ENCODE peak calls at places on chromosome 1, in nine cellular contexts. A is GM18507; R is aorta; H is DMS 273 treated with DMSO at 0.1 percent for 48 hours; Y is HTR-8/SVneo; U is T-helper 1 cell; C is activated naive CD4-positive, alpha-beta T cell; G is gastrocnemius medialis; N is GM19239. Z is an unnamed sample.

GRCh38 chr1:12180315-12180714 is 13.5 kb downstream of the TNFRSF1B start:
- DNase-seq in A (no peak), R (no peak), H (no peak), Y (no peak), U (no peak), C (no peak), G (peak), N (no peak), Z (no peak)

GRCh38 chr1:245377854-245378253 is 223.1 kb downstream of the KIF26B start:
- DNase-seq in A (no peak), R (no peak), H (no peak), Y (no peak), U (no peak), C (no peak), G (no peak), N (no peak), Z (no peak)

GRCh38 chr1:91651671-91652071 is 151.0 kb downstream of the CDC7 start:
- DNase-seq in A (no peak), R (peak), H (no peak), Y (no peak), U (no peak), C (no peak), G (peak), N (no peak), Z (no peak)

GRCh38 chr1:111565957-111566356 is 53.6 kb upstream of the RAP1A start:
- DNase-seq in A (no peak), R (no peak), H (no peak), Y (no peak), U (no peak), C (no peak), G (no peak), N (no peak), Z (no peak)

GRCh38 chr1:202848191-202848542 is 37.4 kb downstream of the PCAT6 start:
- DNase-seq in A (no peak), R (no peak), H (no peak), Y (no peak), U (no peak), C (no peak), G (no peak), N (no peak), Z (no peak)

GRCh38 chr1:70718086-70718630 is 307.1 kb downstream of the CTH start:
- DNase-seq in A (no peak), R (no peak), H (no peak), Y (no peak), U (no peak), C (no peak), G (no peak), N (no peak), Z (no peak)

GRCh38 chr1:183417691-183418491 is at the start of gene NMNAT2:
- DNase-seq in A (no peak), R (no peak), H (no peak), Y (peak), U (no peak), C (no peak), G (no peak), N (no peak), Z (no peak)

GRCh38 chr1:74584185-74584584 is 71.8 kb upstream of the LRRC53 start:
- DNase-seq in A (no peak), R (no peak), H (no peak), Y (no peak), U (no peak), C (no peak), G (no peak), N (no peak), Z (no peak)

GRCh38 chr1:31038360-31038759 is 27.2 kb downstream of the PUM1 start:
- DNase-seq in A (no peak), R (no peak), H (no peak), Y (no peak), U (no peak), C (no peak), G (no peak), N (no peak), Z (no peak)

GRCh38 chr1:176843352-176844297 is 320.9 kb downstream of the ASTN1 start:
- DNase-seq in A (no peak), R (no peak), H (peak), Y (no peak), U (no peak), C (no peak), G (no peak), N (no peak), Z (no peak)

GRCh38 chr1:25168193-25169071 is 63.9 kb downstream of the SYF2 start:
- DNase-seq in A (no peak), R (no peak), H (no peak), Y (no peak), U (no peak), C (no peak), G (no peak), N (no peak), Z (no peak)

GRCh38 chr1:10622896-10623295 is 148.1 kb downstream of the PEX14 start:
- DNase-seq in A (no peak), R (no peak), H (no peak), Y (no peak), U (no peak), C (no peak), G (no peak), N (no peak), Z (no peak)

GRCh38 chr1:11062965-11063401 is 3.2 kb upstream of the SRM start:
- DNase-seq in A (peak), R (peak), H (no peak), Y (no peak), U (no peak), C (no peak), G (no peak), N (peak), Z (no peak)

GRCh38 chr1:26539722-26540121 is 10.2 kb downstream of the RPS6KA1 start:
- DNase-seq in A (no peak), R (no peak), H (no peak), Y (no peak), U (no peak), C (no peak), G (no peak), N (no peak), Z (no peak)

GRCh38 chr1:89383185-89383584 is 19.3 kb downstream of the GBP6 start:
- DNase-seq in A (no peak), R (no peak), H (no peak), Y (no peak), U (no peak), C (no peak), G (no peak), N (no peak), Z (no peak)

GRCh38 chr1:174075245-174075692 is 53.1 kb upstream of the RC3H1 start:
- DNase-seq in A (no peak), R (no peak), H (no peak), Y (no peak), U (no peak), C (no peak), G (no peak), N (no peak), Z (no peak)

GRCh38 chr1:174068000-174068399 is 45.8 kb upstream of the RC3H1 start:
- DNase-seq in A (no peak), R (no peak), H (no peak), Y (no peak), U (no peak), C (no peak), G (no peak), N (no peak), Z (no peak)

GRCh38 chr1:224565186-224565585 is 50.9 kb upstream of the CNIH3 start:
- DNase-seq in A (no peak), R (no peak), H (peak), Y (peak), U (no peak), C (no peak), G (peak), N (no peak), Z (no peak)

GRCh38 chr1:41840592-41841246 is 78.0 kb downstream of the HIVEP3 start:
- DNase-seq in A (no peak), R (no peak), H (no peak), Y (peak), U (no peak), C (no peak), G (peak), N (no peak), Z (no peak)

GRCh38 chr1:33317946-33318345 is 3.0 kb downstream of the A3GALT2 start:
- DNase-seq in A (no peak), R (no peak), H (no peak), Y (no peak), U (no peak), C (no peak), G (no peak), N (no peak), Z (no peak)

GRCh38 chr1:8765253-8765652 is 52.2 kb downstream of the RERE start:
- DNase-seq in A (no peak), R (no peak), H (no peak), Y (no peak), U (no peak), C (no peak), G (no peak), N (no peak), Z (no peak)

GRCh38 chr1:169697769-169698168 is 13.7 kb downstream of the SELL start:
- DNase-seq in A (no peak), R (no peak), H (no peak), Y (no peak), U (no peak), C (no peak), G (no peak), N (no peak), Z (no peak)

GRCh38 chr1:10508511-10508951 is 33.8 kb downstream of the PEX14 start:
- DNase-seq in A (no peak), R (no peak), H (peak), Y (peak), U (no peak), C (no peak), G (no peak), N (no peak), Z (peak)

GRCh38 chr1:40653851-40654537 is 11.5 kb downstream of the RIMS3 start:
- DNase-seq in A (no peak), R (no peak), H (no peak), Y (no peak), U (no peak), C (no peak), G (no peak), N (no peak), Z (no peak)

GRCh38 chr1:164443836-164444235 is 115.1 kb upstream of the PBX1 start:
- DNase-seq in A (no peak), R (no peak), H (no peak), Y (no peak), U (no peak), C (no peak), G (no peak), N (no peak), Z (no peak)

GRCh38 chr1:179021873-179022272 is 3.8 kb upstream of the FAM20B start:
- DNase-seq in A (no peak), R (no peak), H (no peak), Y (no peak), U (no peak), C (no peak), G (peak), N (no peak), Z (peak)

GRCh38 chr1:48058135-48058534 is 61.0 kb upstream of the TRABD2B start:
- DNase-seq in A (no peak), R (no peak), H (no peak), Y (no peak), U (no peak), C (no peak), G (no peak), N (no peak), Z (no peak)

GRCh38 chr1:157952601-157953000 is 40.8 kb upstream of the KIRREL1 start:
- DNase-seq in A (no peak), R (no peak), H (no peak), Y (no peak), U (no peak), C (no peak), G (no peak), N (no peak), Z (no peak)

GRCh38 chr1:53367503-53368313 is 39.8 kb upstream of the LRP8 start:
- DNase-seq in A (peak), R (peak), H (no peak), Y (no peak), U (peak), C (no peak), G (no peak), N (peak), Z (no peak)